ENCODE peak calls at places on chromosomes 2 and 18, in nine cellular contexts. L is NCI-H1092; R is pancreas; W is retina; D is dorsolateral prefrontal cortex; H is activated naive CD4-positive, alpha-beta T cell; K is activated CD4-positive, alpha-beta T cell treated with anti-CD3 and anti-CD28 coated beads for 48 hours; E is GDM1; F is stimulated activated CD8-positive, alpha-beta memory T cell treated with anti-CD3 and anti-CD28 coated beads, Interleukin-15, amount 100 ng/mL, for 4 hours. G is an unnamed sample.

GRCh38 chr2:238947243-238947760 is 99.4 kb downstream of the TWIST2 start:
- DNase-seq in L (no peak), R (no peak), W (no peak), D (peak), H (no peak), K (no peak), E (no peak), F (no peak), G (peak)

GRCh38 chr18:55641501-55641900 is 53.5 kb upstream of the TCF4 start:
- DNase-seq in L (no peak), R (no peak), W (no peak), D (no peak), H (no peak), K (no peak), E (no peak), F (no peak), G (no peak)

GRCh38 chr2:183359867-183360266 is 235.6 kb downstream of the NUP35 start:
- DNase-seq in L (no peak), R (no peak), W (no peak), D (no peak), H (no peak), K (peak), E (no peak), F (no peak), G (no peak)

GRCh38 chr18:48547456-48548403 is 8.9 kb downstream of the CTIF start:
- DNase-seq in L (no peak), R (no peak), W (no peak), D (no peak), H (no peak), K (no peak), E (no peak), F (no peak), G (peak)

GRCh38 chr2:178271629-178272333 is 77.5 kb downstream of the OSBPL6 start:
- DNase-seq in L (no peak), R (no peak), W (no peak), D (no peak), H (no peak), K (no peak), E (no peak), F (no peak), G (peak)

GRCh38 chr2:236769981-236770671 is 200.5 kb downstream of the ACKR3 start:
- DNase-seq in L (no peak), R (no peak), W (no peak), D (peak), H (no peak), K (no peak), E (no peak), F (no peak), G (no peak)

GRCh38 chr2:72165792-72166191 is 18.1 kb upstream of the CYP26B1 start:
- DNase-seq in L (no peak), R (no peak), W (no peak), D (no peak), H (no peak), K (no peak), E (no peak), F (no peak), G (no peak)

GRCh38 chr2:224287533-224287932 is 114.4 kb downstream of the FAM124B start:
- DNase-seq in L (no peak), R (no peak), W (no peak), D (no peak), H (no peak), K (no peak), E (no peak), F (no peak), G (no peak)

GRCh38 chr2:189178007-189178406 is 1.6 kb downstream of the COL5A2 start:
- DNase-seq in L (no peak), R (no peak), W (no peak), D (no peak), H (no peak), K (no peak), E (no peak), F (no peak), G (no peak)

GRCh38 chr2:39715095-39715494 is 49.4 kb downstream of the TMEM178A start:
- DNase-seq in L (no peak), R (no peak), W (no peak), D (no peak), H (no peak), K (no peak), E (no peak), F (no peak), G (no peak)

GRCh38 chr2:241804326-241805276 is 4.4 kb upstream of the NEU4 start:
- DNase-seq in L (no peak), R (no peak), W (no peak), D (no peak), H (no peak), K (peak), E (peak), F (no peak), G (peak)